ENCODE peak calls at places on chromosomes 3 and 15, in eight cellular contexts. One of them, this sample, is unnamed.

GRCh38 chr3:189084620-189085019 is 87.2 kb upstream of the TPRG1 start:
- DNase-seq in sigmoid colon: no peak
- DNase-seq in endothelial cell: no peak
- DNase-seq in nephron progenitor cell: no peak
- DNase-seq in lower lobe of right lung: no peak
- DNase-seq in foreskin fibroblast: no peak
- DNase-seq in progenitor cell of endocrine pancreas: no peak
- DNase-seq in cardiac fibroblast: no peak
- DNase-seq in this sample: no peak

GRCh38 chr15:98528056-98528725 is 120.1 kb upstream of the IGF1R start:
- DNase-seq in sigmoid colon: no peak
- DNase-seq in endothelial cell: no peak
- DNase-seq in nephron progenitor cell: no peak
- DNase-seq in lower lobe of right lung: no peak
- DNase-seq in foreskin fibroblast: no peak
- DNase-seq in progenitor cell of endocrine pancreas: no peak
- DNase-seq in cardiac fibroblast: no peak
- DNase-seq in this sample: no peak

GRCh38 chr3:67765575-67765974 is 111.2 kb upstream of the SUCLG2 start:
- DNase-seq in sigmoid colon: no peak
- DNase-seq in endothelial cell: no peak
- DNase-seq in nephron progenitor cell: no peak
- DNase-seq in lower lobe of right lung: no peak
- DNase-seq in foreskin fibroblast: no peak
- DNase-seq in progenitor cell of endocrine pancreas: no peak
- DNase-seq in cardiac fibroblast: no peak
- DNase-seq in this sample: no peak

GRCh38 chr15:38667875-38668274 is 103.3 kb upstream of the RASGRP1 start:
- DNase-seq in sigmoid colon: no peak
- DNase-seq in endothelial cell: no peak
- DNase-seq in nephron progenitor cell: no peak
- DNase-seq in lower lobe of right lung: no peak
- DNase-seq in foreskin fibroblast: no peak
- DNase-seq in progenitor cell of endocrine pancreas: no peak
- DNase-seq in cardiac fibroblast: no peak
- DNase-seq in this sample: no peak

GRCh38 chr3:117666827-117667226 is 957.2 kb downstream of the TUSC7 start:
- DNase-seq in sigmoid colon: no peak
- DNase-seq in endothelial cell: no peak
- DNase-seq in nephron progenitor cell: no peak
- DNase-seq in lower lobe of right lung: no peak
- DNase-seq in foreskin fibroblast: peak
- DNase-seq in progenitor cell of endocrine pancreas: no peak
- DNase-seq in cardiac fibroblast: no peak
- DNase-seq in this sample: no peak

GRCh38 chr3:66211779-66212178 is 9.0 kb upstream of the SLC25A26 start:
- DNase-seq in sigmoid colon: no peak
- DNase-seq in endothelial cell: no peak
- DNase-seq in nephron progenitor cell: no peak
- DNase-seq in lower lobe of right lung: no peak
- DNase-seq in foreskin fibroblast: no peak
- DNase-seq in progenitor cell of endocrine pancreas: no peak
- DNase-seq in cardiac fibroblast: no peak
- DNase-seq in this sample: no peak

GRCh38 chr3:85603378-85603777 is 644.6 kb downstream of the CADM2 start:
- DNase-seq in sigmoid colon: no peak
- DNase-seq in endothelial cell: no peak
- DNase-seq in nephron progenitor cell: no peak
- DNase-seq in lower lobe of right lung: no peak
- DNase-seq in foreskin fibroblast: no peak
- DNase-seq in progenitor cell of endocrine pancreas: no peak
- DNase-seq in cardiac fibroblast: no peak
- DNase-seq in this sample: no peak

GRCh38 chr3:53493997-53494791 is at the start of gene CACNA1D:
- DNase-seq in sigmoid colon: no peak
- DNase-seq in endothelial cell: peak
- DNase-seq in nephron progenitor cell: peak
- DNase-seq in lower lobe of right lung: peak
- DNase-seq in foreskin fibroblast: no peak
- DNase-seq in progenitor cell of endocrine pancreas: peak
- DNase-seq in cardiac fibroblast: no peak
- DNase-seq in this sample: no peak

GRCh38 chr3:188421836-188422540 is 268.0 kb downstream of the LPP start:
- DNase-seq in sigmoid colon: no peak
- DNase-seq in endothelial cell: no peak
- DNase-seq in nephron progenitor cell: no peak
- DNase-seq in lower lobe of right lung: no peak
- DNase-seq in foreskin fibroblast: no peak
- DNase-seq in progenitor cell of endocrine pancreas: no peak
- DNase-seq in cardiac fibroblast: peak
- DNase-seq in this sample: no peak

GRCh38 chr3:42839616-42840015 is 30.4 kb downstream of the ACKR2 start:
- DNase-seq in sigmoid colon: peak
- DNase-seq in endothelial cell: peak
- DNase-seq in nephron progenitor cell: peak
- DNase-seq in lower lobe of right lung: no peak
- DNase-seq in foreskin fibroblast: peak
- DNase-seq in progenitor cell of endocrine pancreas: no peak
- DNase-seq in cardiac fibroblast: peak
- DNase-seq in this sample: peak

GRCh38 chr3:144164352-144164751 is 192.7 kb downstream of the DIPK2A start:
- DNase-seq in sigmoid colon: no peak
- DNase-seq in endothelial cell: no peak
- DNase-seq in nephron progenitor cell: no peak
- DNase-seq in lower lobe of right lung: no peak
- DNase-seq in foreskin fibroblast: no peak
- DNase-seq in progenitor cell of endocrine pancreas: no peak
- DNase-seq in cardiac fibroblast: no peak
- DNase-seq in this sample: no peak

GRCh38 chr3:42660898-42661297 is 7.4 kb downstream of the ZBTB47 start:
- DNase-seq in sigmoid colon: no peak
- DNase-seq in endothelial cell: no peak
- DNase-seq in nephron progenitor cell: no peak
- DNase-seq in lower lobe of right lung: no peak
- DNase-seq in foreskin fibroblast: no peak
- DNase-seq in progenitor cell of endocrine pancreas: no peak
- DNase-seq in cardiac fibroblast: no peak
- DNase-seq in this sample: no peak

GRCh38 chr3:182981038-182981380 is 671 bp upstream of the DCUN1D1 start:
- DNase-seq in sigmoid colon: no peak
- DNase-seq in endothelial cell: no peak
- DNase-seq in nephron progenitor cell: no peak
- DNase-seq in lower lobe of right lung: no peak
- DNase-seq in foreskin fibroblast: no peak
- DNase-seq in progenitor cell of endocrine pancreas: no peak
- DNase-seq in cardiac fibroblast: no peak
- DNase-seq in this sample: no peak

GRCh38 chr3:197476126-197476525 is 79.6 kb downstream of the BDH1 start:
- DNase-seq in sigmoid colon: no peak
- DNase-seq in endothelial cell: no peak
- DNase-seq in nephron progenitor cell: no peak
- DNase-seq in lower lobe of right lung: no peak
- DNase-seq in foreskin fibroblast: no peak
- DNase-seq in progenitor cell of endocrine pancreas: no peak
- DNase-seq in cardiac fibroblast: no peak
- DNase-seq in this sample: no peak

GRCh38 chr3:102113421-102114041 is 264.2 kb downstream of the NFKBIZ start:
- DNase-seq in sigmoid colon: peak
- DNase-seq in endothelial cell: no peak
- DNase-seq in nephron progenitor cell: no peak
- DNase-seq in lower lobe of right lung: no peak
- DNase-seq in foreskin fibroblast: no peak
- DNase-seq in progenitor cell of endocrine pancreas: no peak
- DNase-seq in cardiac fibroblast: no peak
- DNase-seq in this sample: no peak

GRCh38 chr3:24222165-24222805 is 272.4 kb downstream of the THRB start:
- DNase-seq in sigmoid colon: no peak
- DNase-seq in endothelial cell: no peak
- DNase-seq in nephron progenitor cell: no peak
- DNase-seq in lower lobe of right lung: no peak
- DNase-seq in foreskin fibroblast: peak
- DNase-seq in progenitor cell of endocrine pancreas: no peak
- DNase-seq in cardiac fibroblast: peak
- DNase-seq in this sample: no peak

GRCh38 chr15:97316362-97316761 is 644.1 kb upstream of the ARRDC4 start:
- DNase-seq in sigmoid colon: no peak
- DNase-seq in endothelial cell: no peak
- DNase-seq in nephron progenitor cell: no peak
- DNase-seq in lower lobe of right lung: no peak
- DNase-seq in foreskin fibroblast: no peak
- DNase-seq in progenitor cell of endocrine pancreas: no peak
- DNase-seq in cardiac fibroblast: no peak
- DNase-seq in this sample: no peak

GRCh38 chr3:195856410-195857084 is 44.8 kb upstream of the MUC4 start:
- DNase-seq in sigmoid colon: no peak
- DNase-seq in endothelial cell: no peak
- DNase-seq in nephron progenitor cell: no peak
- DNase-seq in lower lobe of right lung: no peak
- DNase-seq in foreskin fibroblast: no peak
- DNase-seq in progenitor cell of endocrine pancreas: no peak
- DNase-seq in cardiac fibroblast: no peak
- DNase-seq in this sample: no peak

GRCh38 chr3:152470095-152470494 is 201.4 kb downstream of the MBNL1 start:
- DNase-seq in sigmoid colon: no peak
- DNase-seq in endothelial cell: no peak
- DNase-seq in nephron progenitor cell: no peak
- DNase-seq in lower lobe of right lung: no peak
- DNase-seq in foreskin fibroblast: no peak
- DNase-seq in progenitor cell of endocrine pancreas: no peak
- DNase-seq in cardiac fibroblast: no peak
- DNase-seq in this sample: no peak

GRCh38 chr3:66260431-66260830 is 39.6 kb downstream of the SLC25A26 start:
- DNase-seq in sigmoid colon: no peak
- DNase-seq in endothelial cell: no peak
- DNase-seq in nephron progenitor cell: no peak
- DNase-seq in lower lobe of right lung: no peak
- DNase-seq in foreskin fibroblast: no peak
- DNase-seq in progenitor cell of endocrine pancreas: no peak
- DNase-seq in cardiac fibroblast: no peak
- DNase-seq in this sample: no peak

GRCh38 chr3:120348981-120349818 is at the start of gene LRRC58:
- DNase-seq in sigmoid colon: peak
- DNase-seq in endothelial cell: peak
- DNase-seq in nephron progenitor cell: peak
- DNase-seq in lower lobe of right lung: peak
- DNase-seq in foreskin fibroblast: peak
- DNase-seq in progenitor cell of endocrine pancreas: peak
- DNase-seq in cardiac fibroblast: peak
- DNase-seq in this sample: peak
- TF ChIP-seq CTCF in sigmoid colon: peak
- TF ChIP-seq CTCF in endothelial cell: no peak
- TF ChIP-seq CTCF in nephron progenitor cell: no peak
- TF ChIP-seq CTCF in lower lobe of right lung: peak
- TF ChIP-seq CTCF in foreskin fibroblast: peak
- TF ChIP-seq CTCF in progenitor cell of endocrine pancreas: peak
- TF ChIP-seq CTCF in cardiac fibroblast: peak
- TF ChIP-seq CTCF in this sample: peak

DNA sequence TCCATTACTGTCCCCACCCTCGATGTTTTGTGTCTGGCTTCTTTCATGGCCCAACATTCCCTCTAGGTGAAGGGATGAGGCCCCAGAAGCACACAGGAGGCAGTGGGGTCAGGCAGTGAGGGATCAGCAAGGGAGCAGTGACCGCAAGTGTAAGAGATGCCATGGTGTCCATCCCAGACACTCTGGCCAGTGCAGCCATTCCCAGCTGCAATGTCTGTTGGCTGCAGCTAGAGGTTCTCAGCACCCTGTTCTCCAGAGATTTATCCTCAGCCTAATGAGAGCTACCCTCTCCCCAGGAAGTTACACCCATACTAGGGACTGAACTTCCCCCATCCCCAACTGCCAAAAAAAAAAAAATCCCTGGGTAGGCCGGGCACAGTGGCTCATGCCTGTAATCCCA is 40.2 kb downstream of the TRANK1 start:
- DNase-seq in sigmoid colon: no peak
- DNase-seq in endothelial cell: no peak
- DNase-seq in nephron progenitor cell: no peak
- DNase-seq in lower lobe of right lung: no peak
- DNase-seq in foreskin fibroblast: no peak
- DNase-seq in progenitor cell of endocrine pancreas: no peak
- DNase-seq in cardiac fibroblast: peak
- DNase-seq in this sample: no peak
- TF ChIP-seq CTCF in sigmoid colon: no peak
- TF ChIP-seq CTCF in endothelial cell: no peak
- TF ChIP-seq CTCF in nephron progenitor cell: no peak
- TF ChIP-seq CTCF in lower lobe of right lung: peak
- TF ChIP-seq CTCF in foreskin fibroblast: peak
- TF ChIP-seq CTCF in progenitor cell of endocrine pancreas: peak
- TF ChIP-seq CTCF in cardiac fibroblast: peak
- TF ChIP-seq CTCF in this sample: peak

DNA sequence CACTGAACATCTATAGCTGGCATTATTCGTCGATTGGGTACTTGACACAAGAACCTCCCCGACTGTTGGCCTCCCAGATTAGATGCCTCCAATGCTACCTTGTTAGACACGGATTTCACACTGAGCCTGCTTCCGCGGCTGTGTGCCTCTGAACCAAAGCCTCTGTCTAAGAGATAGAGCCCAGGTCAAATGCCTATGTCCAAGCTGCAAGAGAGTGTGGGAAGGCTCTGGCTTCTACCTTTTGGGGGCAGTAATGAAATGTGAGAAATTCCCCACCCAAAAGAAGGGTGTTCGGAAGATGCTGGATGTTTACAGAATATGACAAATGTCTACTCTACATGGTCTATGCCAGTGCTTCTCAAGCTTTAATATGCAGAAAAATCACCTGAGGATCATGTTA is 2.0 kb upstream of the RPUSD2 start:
- DNase-seq in sigmoid colon: no peak
- DNase-seq in endothelial cell: no peak
- DNase-seq in nephron progenitor cell: no peak
- DNase-seq in lower lobe of right lung: no peak
- DNase-seq in foreskin fibroblast: no peak
- DNase-seq in progenitor cell of endocrine pancreas: no peak
- DNase-seq in cardiac fibroblast: peak
- DNase-seq in this sample: no peak
- TF ChIP-seq CTCF in sigmoid colon: no peak
- TF ChIP-seq CTCF in endothelial cell: no peak
- TF ChIP-seq CTCF in nephron progenitor cell: no peak
- TF ChIP-seq CTCF in lower lobe of right lung: no peak
- TF ChIP-seq CTCF in foreskin fibroblast: no peak
- TF ChIP-seq CTCF in progenitor cell of endocrine pancreas: peak
- TF ChIP-seq CTCF in cardiac fibroblast: peak
- TF ChIP-seq CTCF in this sample: no peak

DNA sequence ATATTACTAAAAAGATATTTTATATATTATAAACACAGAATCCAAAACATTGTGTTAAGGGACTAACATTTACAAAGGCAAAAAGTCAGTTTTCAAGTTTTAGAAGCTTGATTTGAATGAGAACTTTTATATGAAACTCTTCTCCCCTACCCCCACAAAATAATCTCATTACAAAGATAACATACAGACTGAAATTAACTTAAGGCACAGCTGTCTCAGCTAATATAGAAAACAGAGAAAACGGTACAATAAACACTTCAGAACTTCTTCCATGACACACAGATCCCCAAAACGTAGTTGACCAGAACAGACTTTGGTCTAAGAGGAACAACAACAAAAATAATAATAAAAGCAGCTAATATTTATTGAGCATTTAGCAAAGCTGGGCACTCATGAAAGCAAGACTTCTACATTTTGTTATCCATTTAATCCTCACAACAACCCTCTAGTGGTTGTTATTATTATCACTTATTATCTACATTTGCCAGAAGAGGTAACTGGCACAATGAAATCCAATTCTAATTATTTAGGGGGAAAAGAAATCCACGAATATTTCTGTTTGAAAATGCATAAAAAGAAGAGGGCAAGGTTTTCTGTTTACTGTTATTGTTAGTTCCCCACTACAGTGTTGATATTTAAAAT is 68.1 kb downstream of the PFN2 start:
- DNase-seq in sigmoid colon: no peak
- DNase-seq in endothelial cell: no peak
- DNase-seq in nephron progenitor cell: no peak
- DNase-seq in lower lobe of right lung: no peak
- DNase-seq in foreskin fibroblast: no peak
- DNase-seq in progenitor cell of endocrine pancreas: no peak
- DNase-seq in cardiac fibroblast: peak
- DNase-seq in this sample: no peak
- TF ChIP-seq CTCF in sigmoid colon: no peak
- TF ChIP-seq CTCF in endothelial cell: peak
- TF ChIP-seq CTCF in nephron progenitor cell: peak
- TF ChIP-seq CTCF in lower lobe of right lung: no peak
- TF ChIP-seq CTCF in foreskin fibroblast: peak
- TF ChIP-seq CTCF in progenitor cell of endocrine pancreas: no peak
- TF ChIP-seq CTCF in cardiac fibroblast: peak
- TF ChIP-seq CTCF in this sample: peak

This sample was measured in AG09319.